ENCODE peak calls at places on chromosome 17, in six cellular contexts. One of them, this sample, is unnamed. For H3K4me1, the result is how much of the 10 kb centered on the place peaks cover.

GRCh38 chr17:75404739-75405364 is 626 bp downstream of the GRB2 start:
- DNase-seq in colonic mucosa: peak
- DNase-seq in HCT116: no peak
- DNase-seq in neuronal stem cell: no peak
- DNase-seq in endothelial cell of umbilical vein: peak
- DNase-seq in mucosa of descending colon: peak
- DNase-seq in this sample: peak

GRCh38 chr17:65278050-65278819 is 141.1 kb downstream of the RGS9 start:
- DNase-seq in colonic mucosa: peak
- DNase-seq in HCT116: peak
- DNase-seq in neuronal stem cell: peak
- DNase-seq in endothelial cell of umbilical vein: peak
- DNase-seq in mucosa of descending colon: peak
- DNase-seq in this sample: no peak

GRCh38 chr17:75549246-75550138 is 24.0 kb downstream of the LLGL2 start:
- DNase-seq in colonic mucosa: peak
- DNase-seq in HCT116: peak
- DNase-seq in neuronal stem cell: peak
- DNase-seq in endothelial cell of umbilical vein: no peak
- DNase-seq in mucosa of descending colon: peak
- DNase-seq in this sample: peak

GRCh38 chr17:48444531-48445247 is 14.7 kb upstream of the SKAP1 start:
- DNase-seq in colonic mucosa: no peak
- DNase-seq in HCT116: no peak
- DNase-seq in neuronal stem cell: no peak
- DNase-seq in endothelial cell of umbilical vein: no peak
- DNase-seq in mucosa of descending colon: no peak
- DNase-seq in this sample: no peak

GRCh38 chr17:14792751-14793150 is 472.4 kb downstream of the PMP22 start:
- DNase-seq in colonic mucosa: no peak
- DNase-seq in HCT116: no peak
- DNase-seq in neuronal stem cell: no peak
- DNase-seq in endothelial cell of umbilical vein: no peak
- DNase-seq in mucosa of descending colon: no peak
- DNase-seq in this sample: no peak

GRCh38 chr17:14923981-14924380 is 341.1 kb downstream of the PMP22 start:
- DNase-seq in colonic mucosa: no peak
- DNase-seq in HCT116: no peak
- DNase-seq in neuronal stem cell: no peak
- DNase-seq in endothelial cell of umbilical vein: no peak
- DNase-seq in mucosa of descending colon: no peak
- DNase-seq in this sample: no peak

GRCh38 chr17:1070411-1070810 is 73.5 kb downstream of the TIMM22 start:
- DNase-seq in colonic mucosa: no peak
- DNase-seq in HCT116: no peak
- DNase-seq in neuronal stem cell: no peak
- DNase-seq in endothelial cell of umbilical vein: no peak
- DNase-seq in mucosa of descending colon: peak
- DNase-seq in this sample: no peak

GRCh38 chr17:73349138-73349537 is 37.3 kb upstream of the CDC42EP4 start:
- DNase-seq in colonic mucosa: no peak
- DNase-seq in HCT116: no peak
- DNase-seq in neuronal stem cell: peak
- DNase-seq in endothelial cell of umbilical vein: no peak
- DNase-seq in mucosa of descending colon: no peak
- DNase-seq in this sample: no peak

GRCh38 chr17:65557349-65558310 is 3.8 kb downstream of the AXIN2 start:
- DNase-seq in colonic mucosa: peak
- DNase-seq in HCT116: peak
- DNase-seq in neuronal stem cell: no peak
- DNase-seq in endothelial cell of umbilical vein: no peak
- DNase-seq in mucosa of descending colon: no peak
- DNase-seq in this sample: no peak

GRCh38 chr17:27494192-27495091 is 38.2 kb downstream of the KSR1 start:
- DNase-seq in colonic mucosa: peak
- DNase-seq in HCT116: peak
- DNase-seq in neuronal stem cell: no peak
- DNase-seq in endothelial cell of umbilical vein: peak
- DNase-seq in mucosa of descending colon: peak
- DNase-seq in this sample: peak

GRCh38 chr17:29621751-29622194 is 939 bp downstream of the CORO6 start:
- DNase-seq in colonic mucosa: no peak
- DNase-seq in HCT116: no peak
- DNase-seq in neuronal stem cell: no peak
- DNase-seq in endothelial cell of umbilical vein: no peak
- DNase-seq in mucosa of descending colon: no peak
- DNase-seq in this sample: no peak

GRCh38 chr17:48527742-48528028 is 3.1 kb downstream of the HOXB1 start:
- DNase-seq in colonic mucosa: no peak
- DNase-seq in HCT116: no peak
- DNase-seq in neuronal stem cell: no peak
- DNase-seq in endothelial cell of umbilical vein: no peak
- DNase-seq in mucosa of descending colon: no peak
- DNase-seq in this sample: no peak

GRCh38 chr17:56167491-56167890 is 14.2 kb downstream of the ANKFN1 start:
- DNase-seq in colonic mucosa: no peak
- DNase-seq in HCT116: no peak
- DNase-seq in neuronal stem cell: no peak
- DNase-seq in endothelial cell of umbilical vein: no peak
- DNase-seq in mucosa of descending colon: no peak
- DNase-seq in this sample: no peak

GRCh38 chr17:32596666-32597065 is 109.9 kb downstream of the CDK5R1 start:
- DNase-seq in colonic mucosa: no peak
- DNase-seq in HCT116: no peak
- DNase-seq in neuronal stem cell: no peak
- DNase-seq in endothelial cell of umbilical vein: no peak
- DNase-seq in mucosa of descending colon: no peak
- DNase-seq in this sample: no peak

GRCh38 chr17:80187493-80187892 is 17.7 kb downstream of the CARD14 start:
- DNase-seq in colonic mucosa: peak
- DNase-seq in HCT116: no peak
- DNase-seq in neuronal stem cell: no peak
- DNase-seq in endothelial cell of umbilical vein: no peak
- DNase-seq in mucosa of descending colon: peak
- DNase-seq in this sample: peak

GRCh38 chr17:35046740-35047283 is 16.7 kb downstream of the RFFL start:
- DNase-seq in colonic mucosa: no peak
- DNase-seq in HCT116: no peak
- DNase-seq in neuronal stem cell: no peak
- DNase-seq in endothelial cell of umbilical vein: peak
- DNase-seq in mucosa of descending colon: no peak
- DNase-seq in this sample: no peak

GRCh38 chr17:4513113-4514032 is 14.7 kb downstream of the SPNS2 start:
- DNase-seq in colonic mucosa: no peak
- DNase-seq in HCT116: no peak
- DNase-seq in neuronal stem cell: no peak
- DNase-seq in endothelial cell of umbilical vein: no peak
- DNase-seq in mucosa of descending colon: no peak
- DNase-seq in this sample: no peak

GRCh38 chr17:73188011-73188410 is 4.8 kb upstream of the COG1 start:
- DNase-seq in colonic mucosa: no peak
- DNase-seq in HCT116: no peak
- DNase-seq in neuronal stem cell: no peak
- DNase-seq in endothelial cell of umbilical vein: no peak
- DNase-seq in mucosa of descending colon: no peak
- DNase-seq in this sample: no peak

GRCh38 chr17:40541060-40541872 is 24.0 kb downstream of the CCR7 start:
- DNase-seq in colonic mucosa: no peak
- DNase-seq in HCT116: no peak
- DNase-seq in neuronal stem cell: no peak
- DNase-seq in endothelial cell of umbilical vein: no peak
- DNase-seq in mucosa of descending colon: peak
- DNase-seq in this sample: peak
- H3K4me1 ChIP-seq in colonic mucosa: under half
- H3K4me1 ChIP-seq in HCT116: under half
- H3K4me1 ChIP-seq in neuronal stem cell: under half
- H3K4me1 ChIP-seq in endothelial cell of umbilical vein: under half
- H3K4me1 ChIP-seq in mucosa of descending colon: under half
- H3K4me1 ChIP-seq in this sample: half or more

GRCh38 chr17:40311575-40311974 is 2.6 kb downstream of the RARA start:
- DNase-seq in colonic mucosa: peak
- DNase-seq in HCT116: no peak
- DNase-seq in neuronal stem cell: no peak
- DNase-seq in endothelial cell of umbilical vein: no peak
- DNase-seq in mucosa of descending colon: peak
- DNase-seq in this sample: peak
- H3K4me1 ChIP-seq in colonic mucosa: under half
- H3K4me1 ChIP-seq in HCT116: half or more
- H3K4me1 ChIP-seq in neuronal stem cell: under half
- H3K4me1 ChIP-seq in endothelial cell of umbilical vein: half or more
- H3K4me1 ChIP-seq in mucosa of descending colon: half or more
- H3K4me1 ChIP-seq in this sample: half or more

DNA sequence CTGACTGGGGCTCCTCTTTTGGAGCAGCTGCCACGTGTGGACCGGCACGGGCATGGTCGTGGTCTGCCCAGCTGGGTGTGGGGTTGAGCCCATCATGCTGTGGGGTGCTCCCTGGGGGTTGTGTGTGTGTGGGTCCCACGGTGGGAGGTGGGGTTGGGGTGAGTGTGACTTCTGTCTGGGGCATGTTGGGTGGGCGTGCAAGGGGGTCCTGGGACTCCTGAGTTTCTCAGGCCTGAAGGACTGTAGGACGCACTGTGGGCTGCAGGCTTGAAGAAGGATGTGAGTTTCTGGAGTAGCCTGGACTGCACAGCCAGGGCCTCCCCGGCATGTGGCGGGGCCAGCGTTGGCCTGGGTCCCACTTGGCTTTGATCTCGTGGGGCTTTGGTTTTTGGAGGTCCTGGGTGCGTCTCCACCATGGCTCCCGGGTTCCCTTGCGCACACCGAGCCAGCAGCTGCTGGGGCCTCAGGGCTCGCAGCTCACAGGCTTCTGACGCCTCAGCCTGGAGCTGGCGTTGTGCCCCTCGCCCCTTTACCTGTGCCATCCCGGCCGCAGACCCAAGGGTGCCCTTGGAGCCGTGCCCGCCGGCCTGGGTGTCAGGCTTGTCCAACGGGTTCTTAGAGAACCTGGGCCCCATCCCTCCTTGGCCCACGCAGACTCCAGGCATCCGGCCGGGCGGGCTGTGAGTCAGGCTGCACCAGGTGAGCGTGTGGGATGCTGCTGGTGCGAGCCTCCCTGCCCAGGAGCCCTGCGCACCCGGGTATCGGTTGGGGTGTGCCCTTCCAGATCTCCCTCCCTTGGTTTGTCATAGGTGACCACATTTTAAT is 34.4 kb upstream of the ZNF750 start:
- DNase-seq in colonic mucosa: no peak
- DNase-seq in HCT116: no peak
- DNase-seq in neuronal stem cell: no peak
- DNase-seq in endothelial cell of umbilical vein: no peak
- DNase-seq in mucosa of descending colon: peak
- DNase-seq in this sample: peak
- H3K4me1 ChIP-seq in colonic mucosa: under half
- H3K4me1 ChIP-seq in HCT116: under half
- H3K4me1 ChIP-seq in neuronal stem cell: under half
- H3K4me1 ChIP-seq in endothelial cell of umbilical vein: under half
- H3K4me1 ChIP-seq in mucosa of descending colon: under half
- H3K4me1 ChIP-seq in this sample: under half

DNA sequence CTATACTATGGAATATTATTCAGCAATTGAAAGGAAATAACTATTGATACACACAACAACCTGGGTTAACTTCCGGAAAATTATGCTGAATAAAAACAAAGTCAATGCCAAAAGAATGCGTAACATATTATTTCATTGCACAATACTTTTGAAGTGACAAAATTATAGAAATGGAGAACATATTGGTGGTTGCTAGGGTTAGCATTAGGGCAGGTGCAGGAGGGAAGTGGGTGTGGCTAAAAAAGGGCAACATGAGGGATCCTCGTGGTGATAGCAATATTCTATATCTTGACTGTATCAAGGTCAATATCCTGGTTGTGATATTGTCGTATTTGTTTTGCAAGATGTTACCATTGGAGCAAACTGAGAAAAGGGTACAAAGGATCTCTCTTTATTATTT is 34.8 kb downstream of the PIK3R5 start:
- DNase-seq in colonic mucosa: no peak
- DNase-seq in HCT116: no peak
- DNase-seq in neuronal stem cell: no peak
- DNase-seq in endothelial cell of umbilical vein: no peak
- DNase-seq in mucosa of descending colon: no peak
- DNase-seq in this sample: no peak
- H3K4me1 ChIP-seq in colonic mucosa: under half
- H3K4me1 ChIP-seq in HCT116: under half
- H3K4me1 ChIP-seq in neuronal stem cell: under half
- H3K4me1 ChIP-seq in endothelial cell of umbilical vein: under half
- H3K4me1 ChIP-seq in mucosa of descending colon: under half
- H3K4me1 ChIP-seq in this sample: under half

DNA sequence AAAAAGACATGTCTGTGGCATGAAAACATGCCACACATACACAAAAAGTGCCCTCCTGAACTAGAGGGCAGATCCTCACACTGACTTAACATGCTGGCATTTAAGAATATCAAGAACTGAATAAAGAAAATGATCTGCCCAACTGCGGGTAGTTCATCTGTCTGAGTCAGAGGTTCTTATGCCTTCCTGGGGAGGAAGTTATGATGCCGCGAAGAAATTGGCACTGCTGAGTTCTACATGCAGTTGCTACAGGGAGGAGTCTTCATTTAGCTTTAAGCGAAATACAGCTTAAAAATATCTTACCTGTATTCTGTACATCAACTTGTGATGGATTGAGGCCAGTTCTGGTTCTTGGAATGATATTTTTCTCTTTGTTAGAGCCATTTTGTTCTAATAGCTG is 6.3 kb downstream of the ALDH3A2 start:
- DNase-seq in colonic mucosa: no peak
- DNase-seq in HCT116: no peak
- DNase-seq in neuronal stem cell: no peak
- DNase-seq in endothelial cell of umbilical vein: no peak
- DNase-seq in mucosa of descending colon: no peak
- DNase-seq in this sample: no peak
- H3K4me1 ChIP-seq in colonic mucosa: under half
- H3K4me1 ChIP-seq in HCT116: under half
- H3K4me1 ChIP-seq in neuronal stem cell: under half
- H3K4me1 ChIP-seq in endothelial cell of umbilical vein: under half
- H3K4me1 ChIP-seq in mucosa of descending colon: under half
- H3K4me1 ChIP-seq in this sample: under half